ENCODE peak calls at places on chromosomes 2 and 18, in five cellular contexts. One of them, this sample, is unnamed.

GRCh38 chr2:204576580-204576979 is 31.3 kb downstream of the PARD3B start:
- DNase-seq in upper lobe of right lung: no peak
- DNase-seq in heart right ventricle: no peak
- DNase-seq in uterus: no peak
- DNase-seq in body of pancreas: no peak
- DNase-seq in this sample: no peak

GRCh38 chr2:215898363-215898762 is 115.0 kb downstream of the MREG start:
- DNase-seq in upper lobe of right lung: no peak
- DNase-seq in heart right ventricle: no peak
- DNase-seq in uterus: no peak
- DNase-seq in body of pancreas: no peak
- DNase-seq in this sample: no peak

GRCh38 chr2:73931531-73932500 is 5.1 kb downstream of the DGUOK start:
- DNase-seq in upper lobe of right lung: no peak
- DNase-seq in heart right ventricle: no peak
- DNase-seq in uterus: no peak
- DNase-seq in body of pancreas: no peak
- DNase-seq in this sample: no peak

GRCh38 chr2:31354837-31355236 is 59.7 kb downstream of the XDH start:
- DNase-seq in upper lobe of right lung: no peak
- DNase-seq in heart right ventricle: no peak
- DNase-seq in uterus: no peak
- DNase-seq in body of pancreas: no peak
- DNase-seq in this sample: no peak

GRCh38 chr2:238946586-238947242 is 98.8 kb downstream of the TWIST2 start:
- DNase-seq in upper lobe of right lung: peak; percentile 58
- DNase-seq in heart right ventricle: no peak
- DNase-seq in uterus: no peak
- DNase-seq in body of pancreas: no peak
- DNase-seq in this sample: no peak

GRCh38 chr2:190418717-190419116 is 10.6 kb downstream of the MFSD6 start:
- DNase-seq in upper lobe of right lung: no peak
- DNase-seq in heart right ventricle: no peak
- DNase-seq in uterus: no peak
- DNase-seq in body of pancreas: no peak
- DNase-seq in this sample: no peak

GRCh38 chr18:14945286-14945685 is 197.3 kb downstream of the ANKRD30B start:
- DNase-seq in upper lobe of right lung: no peak
- DNase-seq in heart right ventricle: no peak
- DNase-seq in uterus: no peak
- DNase-seq in body of pancreas: no peak
- DNase-seq in this sample: no peak

GRCh38 chr2:163681765-163682164 is 54.0 kb downstream of the FIGN start:
- DNase-seq in upper lobe of right lung: no peak
- DNase-seq in heart right ventricle: no peak
- DNase-seq in uterus: peak; percentile 51
- DNase-seq in body of pancreas: peak; percentile 29
- DNase-seq in this sample: no peak

GRCh38 chr2:158773121-158773520 is 22.0 kb upstream of the DAPL1 start:
- DNase-seq in upper lobe of right lung: no peak
- DNase-seq in heart right ventricle: no peak
- DNase-seq in uterus: no peak
- DNase-seq in body of pancreas: no peak
- DNase-seq in this sample: no peak

GRCh38 chr2:70672990-70673647 is 94.9 kb downstream of the ADD2 start:
- DNase-seq in upper lobe of right lung: no peak
- DNase-seq in heart right ventricle: no peak
- DNase-seq in uterus: no peak
- DNase-seq in body of pancreas: no peak
- DNase-seq in this sample: no peak

GRCh38 chr2:188623995-188624643 is 332.4 kb downstream of the GULP1 start:
- DNase-seq in upper lobe of right lung: no peak
- DNase-seq in heart right ventricle: no peak
- DNase-seq in uterus: no peak
- DNase-seq in body of pancreas: no peak
- DNase-seq in this sample: no peak

GRCh38 chr2:10028988-10029874 is 14.1 kb upstream of the KLF11 start:
- DNase-seq in upper lobe of right lung: peak; percentile 89
- DNase-seq in heart right ventricle: peak; percentile 73
- DNase-seq in uterus: no peak
- DNase-seq in body of pancreas: peak; percentile 64
- DNase-seq in this sample: no peak

GRCh38 chr2:240919786-240920782 is 13.9 kb downstream of the CROCC2 start:
- DNase-seq in upper lobe of right lung: peak; percentile 61
- DNase-seq in heart right ventricle: peak; percentile 11
- DNase-seq in uterus: peak; percentile 15
- DNase-seq in body of pancreas: peak; percentile 1
- DNase-seq in this sample: peak; percentile 54
- TF ChIP-seq CTCF in upper lobe of right lung: no peak
- TF ChIP-seq CTCF in heart right ventricle: no peak
- TF ChIP-seq CTCF in uterus: no peak
- TF ChIP-seq CTCF in body of pancreas: no peak
- TF ChIP-seq CTCF in this sample: no peak

GRCh38 chr2:148885988-148886387 is 11.0 kb downstream of the KIF5C start:
- DNase-seq in upper lobe of right lung: no peak
- DNase-seq in heart right ventricle: no peak
- DNase-seq in uterus: no peak
- DNase-seq in body of pancreas: no peak
- DNase-seq in this sample: no peak
- H3K27me3 ChIP-seq in upper lobe of right lung: peaks cover 43% of the 10 kb centered on the region
- H3K27me3 ChIP-seq in heart right ventricle: peaks cover 33% of the 10 kb centered on the region
- H3K27me3 ChIP-seq in uterus: peaks cover 11% of the 10 kb centered on the region
- H3K27me3 ChIP-seq in body of pancreas: peaks cover 6% of the 10 kb centered on the region
- H3K27me3 ChIP-seq in this sample: peaks cover 34% of the 10 kb centered on the region

DNA sequence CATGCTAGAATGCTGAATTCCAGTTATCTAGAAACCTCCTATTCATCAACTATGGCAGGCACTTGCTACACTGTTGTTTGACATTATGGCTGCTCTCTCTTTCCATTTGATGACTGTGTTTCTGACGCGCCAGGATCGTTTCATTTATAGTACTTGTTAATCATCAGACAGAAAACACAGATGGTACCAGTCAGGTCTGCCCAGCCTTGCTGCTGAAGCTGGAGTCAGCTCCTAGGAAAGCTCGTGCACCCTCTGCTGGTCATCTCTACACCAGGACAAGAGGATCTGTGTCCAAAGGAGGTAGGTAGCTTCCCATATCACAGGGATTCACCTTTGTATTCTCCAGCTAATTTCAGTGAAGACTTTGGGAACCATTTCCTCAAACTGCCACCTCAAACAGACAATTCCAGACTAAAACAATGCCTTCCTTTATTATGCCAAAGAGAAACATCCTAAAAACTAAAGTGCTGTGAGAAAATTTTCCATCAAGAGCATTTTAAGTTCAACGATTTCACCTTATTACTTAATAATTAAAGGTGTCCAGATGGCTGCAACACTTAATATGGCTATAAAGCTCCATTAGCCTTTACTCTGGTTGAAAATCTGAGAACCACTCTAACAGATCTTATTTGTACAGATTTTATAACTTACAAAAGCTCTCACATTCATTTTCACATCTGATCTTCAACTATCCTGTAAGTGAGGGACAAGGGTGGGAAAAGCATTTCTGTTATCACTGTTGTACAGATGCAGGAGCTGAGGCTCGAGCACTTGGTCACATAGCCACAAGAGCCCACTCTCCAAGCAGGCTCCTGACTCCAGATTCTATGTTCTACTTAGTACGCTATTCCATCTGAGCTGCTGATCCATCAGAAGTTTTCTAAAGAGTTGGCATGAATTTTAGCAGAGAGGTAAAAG is 17.5 kb downstream of the METTL8 start:
- DNase-seq in upper lobe of right lung: peak; percentile 79
- DNase-seq in heart right ventricle: peak; percentile 65
- DNase-seq in uterus: peak; percentile 80
- DNase-seq in body of pancreas: peak; percentile 95
- DNase-seq in this sample: peak; percentile 86
- H3K27ac ChIP-seq in upper lobe of right lung: no peak overlapping the region
- H3K27ac ChIP-seq in heart right ventricle: no peak overlapping the region
- H3K27ac ChIP-seq in uterus: peak overlapping the region; percentile 32
- H3K27ac ChIP-seq in body of pancreas: no peak overlapping the region
- H3K27ac ChIP-seq in this sample: no peak overlapping the region

DNA sequence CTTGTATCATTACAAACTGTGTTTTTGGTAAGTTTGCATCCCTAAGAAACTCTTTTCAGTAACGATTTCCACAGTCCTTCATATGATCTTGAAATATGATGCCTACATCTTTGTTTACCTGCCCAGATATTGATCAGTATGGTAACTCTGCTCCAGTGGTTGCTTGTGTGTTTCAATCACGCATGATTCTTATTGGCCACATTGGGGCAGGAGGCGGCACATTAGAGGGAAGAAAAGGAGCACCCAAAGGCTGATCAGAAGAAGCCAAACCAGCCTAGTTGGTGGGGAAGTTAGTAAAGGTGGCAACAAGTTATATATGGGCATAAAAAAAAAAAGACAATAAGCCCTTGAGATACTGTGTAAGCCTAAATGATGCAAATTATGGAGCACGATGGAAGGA is 158.9 kb downstream of the RHBDD1 start:
- DNase-seq in upper lobe of right lung: no peak
- DNase-seq in heart right ventricle: no peak
- DNase-seq in uterus: no peak
- DNase-seq in body of pancreas: no peak
- DNase-seq in this sample: no peak
- TF ChIP-seq CTCF in upper lobe of right lung: no peak
- TF ChIP-seq CTCF in heart right ventricle: no peak
- TF ChIP-seq CTCF in uterus: no peak
- TF ChIP-seq CTCF in body of pancreas: no peak
- TF ChIP-seq CTCF in this sample: peak; percentile 15